ENCODE peak calls at places on chromosome 4, in four cellular contexts. U is GM20000; L is head of caudate nucleus; R is activated CD4-positive, CD25-positive, alpha-beta regulatory T cell. N is an unnamed sample.
A peak's percentile ranks its signal among the peaks of the same experiment; 100 is the strongest.

GRCh38 chr4:82517043-82517442 is 44.7 kb downstream of the TMEM150C start:
- DNase-seq in U (no peak), R (no peak), L (no peak), N (no peak)

GRCh38 chr4:185318679-185319078 is 77.0 kb downstream of the LRP2BP start:
- DNase-seq in U (no peak), R (no peak), L (no peak), N (no peak)

GRCh38 chr4:144343143-144343755 is 202.7 kb upstream of the GYPA start:
- DNase-seq in R (no peak), L (no peak), U (no peak), N (no peak)

GRCh38 chr4:2729533-2729875 is 26.6 kb downstream of the TNIP2 start:
- DNase-seq in L (no peak), U (no peak), R (no peak), N (no peak)

GRCh38 chr4:101527186-101527585 is 179.9 kb upstream of the PPP3CA start:
- DNase-seq in L (no peak), U (peak; percentile 52), R (no peak), N (no peak)

GRCh38 chr4:105978684-105979296 is 83.5 kb downstream of the NPNT start:
- DNase-seq in L (no peak), U (no peak), R (no peak), N (peak; percentile 63)

GRCh38 chr4:27366424-27366823 is 505.8 kb downstream of the STIM2 start:
- DNase-seq in U (no peak), R (no peak), L (no peak), N (no peak)

GRCh38 chr4:121740796-121741409 is 24.1 kb downstream of the SMIM43 start:
- DNase-seq in R (no peak), L (no peak), U (no peak), N (no peak)

GRCh38 chr4:87322754-87323153 is at the start of gene HSD17B13:
- DNase-seq in L (no peak), R (no peak), U (no peak), N (no peak)

GRCh38 chr4:115844180-115844579 is 730.8 kb upstream of the NDST4 start:
- DNase-seq in U (no peak), R (no peak), L (no peak), N (no peak)

GRCh38 chr4:120921456-120922389 is 803 bp downstream of the PRDM5 start:
- DNase-seq in R (no peak), L (peak; percentile 79), U (no peak), N (peak; percentile 79)

GRCh38 chr4:186029731-186030421 is 39.1 kb upstream of the TLR3 start:
- DNase-seq in U (no peak), L (no peak), R (no peak), N (peak; percentile 99)

GRCh38 chr4:101279377-101279871 is 67.9 kb downstream of the PPP3CA start:
- DNase-seq in L (no peak), U (peak; percentile 7), R (no peak), N (peak; percentile 66)

GRCh38 chr4:154877110-154877760 is 96.2 kb downstream of the RBM46 start:
- DNase-seq in L (no peak), R (no peak), U (no peak), N (peak; percentile 63)

GRCh38 chr4:22486276-22486675 is 29.6 kb downstream of the ADGRA3 start:
- DNase-seq in L (no peak), R (no peak), U (no peak), N (no peak)

GRCh38 chr4:7433376-7434140 is 1.2 kb downstream of the PSAPL1 start:
- DNase-seq in L (no peak), R (no peak), U (no peak), N (no peak)

GRCh38 chr4:77156533-77156911 is 485 bp upstream of the CCNG2 start:
- DNase-seq in L (peak; percentile 95), R (peak; percentile 89), U (peak; percentile 97), N (peak; percentile 92)

GRCh38 chr4:110865611-110866254 is 242.9 kb upstream of the PITX2 start:
- DNase-seq in R (no peak), U (no peak), L (no peak), N (no peak)

GRCh38 chr4:5162909-5163508 is 111.7 kb downstream of the STK32B start:
- DNase-seq in L (no peak), U (no peak), R (no peak), N (no peak)

GRCh38 chr4:71229477-71230257 is 109.2 kb upstream of the SLC4A4 start:
- DNase-seq in U (peak; percentile 41), L (peak; percentile 17), R (no peak), N (peak; percentile 20)

GRCh38 chr4:87354168-87355102 is 31.8 kb upstream of the HSD17B13 start:
- DNase-seq in U (no peak), R (no peak), L (no peak), N (peak; percentile 20)

GRCh38 chr4:47933798-47934197 is 19.4 kb upstream of the NFXL1 start:
- DNase-seq in L (no peak), R (no peak), U (peak; percentile 37), N (no peak)

GRCh38 chr4:5619913-5620625 is 88.3 kb downstream of the EVC2 start:
- DNase-seq in U (no peak), L (no peak), R (no peak), N (no peak)

GRCh38 chr4:145878501-145879435 is 59.9 kb downstream of the ZNF827 start:
- DNase-seq in R (no peak), L (no peak), U (no peak), N (no peak)

GRCh38 chr4:99612281-99612680 is 37.7 kb downstream of the MTTP start:
- DNase-seq in U (no peak), L (no peak), R (no peak), N (no peak)

GRCh38 chr4:110211007-110211769 is 12.8 kb upstream of the ELOVL6 start:
- DNase-seq in R (peak; percentile 1), L (no peak), U (peak; percentile 55), N (peak; percentile 3)

GRCh38 chr4:150518559-150518958 is 63.4 kb upstream of the MAB21L2 start:
- DNase-seq in R (no peak), U (no peak), L (no peak), N (no peak)

GRCh38 chr4:177066746-177067145 is 242.9 kb upstream of the NEIL3 start:
- DNase-seq in U (no peak), L (no peak), R (no peak), N (no peak)

GRCh38 chr4:7630559-7631287 is 196.0 kb upstream of the PSAPL1 start:
- DNase-seq in L (peak; percentile 58), U (no peak), R (no peak), N (peak; percentile 71)

GRCh38 chr4:140078366-140078765 is 75.6 kb downstream of the MAML3 start:
- DNase-seq in L (no peak), U (no peak), R (no peak), N (no peak)

GRCh38 chr4:3340703-3341088 is 47.9 kb downstream of the RGS12 start:
- DNase-seq in L (no peak), R (no peak), U (no peak), N (no peak)

GRCh38 chr4:112113786-112114185 is 31.5 kb upstream of the FAM241A start:
- DNase-seq in R (no peak), U (no peak), L (no peak), N (no peak)

GRCh38 chr4:83109480-83110221 is 4.9 kb downstream of the PLAC8 start:
- DNase-seq in U (peak; percentile 67), R (peak; percentile 9), L (peak; percentile 20), N (peak; percentile 45)

GRCh38 chr4:127870688-127871087 is 10.0 kb upstream of the PLK4 start:
- DNase-seq in U (no peak), L (no peak), R (no peak), N (peak; percentile 77)

GRCh38 chr4:139986621-139987510 is 167.1 kb downstream of the MAML3 start:
- DNase-seq in U (no peak), R (no peak), L (no peak), N (no peak)

GRCh38 chr4:21819086-21819485 is 129.5 kb downstream of the KCNIP4 start:
- DNase-seq in L (no peak), U (no peak), R (no peak), N (no peak)

GRCh38 chr4:8728536-8729407 is 136.2 kb downstream of the CPZ start:
- DNase-seq in R (no peak), L (no peak), U (no peak), N (no peak)

GRCh38 chr4:26015133-26015651 is 101.2 kb downstream of the SMIM20 start:
- DNase-seq in R (no peak), U (no peak), L (peak; percentile 10), N (peak; percentile 99)

GRCh38 chr4:61079976-61080375 is 120.2 kb upstream of the ADGRL3 start:
- DNase-seq in R (no peak), U (no peak), L (no peak), N (no peak)

N was measured in MG63.